ENCODE peak calls at places on chromosome 9, in six cellular contexts. X is activated CD4-positive, alpha-beta memory T cell treated with anti-CD3 and anti-CD28 coated beads for 36 hours; N is stimulated activated CD8-positive, alpha-beta memory T cell treated with anti-CD3 and anti-CD28 coated beads, Interleukin-15, amount 100 ng/mL, for 24 hours; J is LoVo; V is LHCN-M2; A is activated T-cell treated with anti-CD3 and anti-CD28 coated beads for 1 hour. B is an unnamed sample.

GRCh38 chr9:137070201-137070905 is at the start of gene SAPCD2:
- DNase-seq in X (peak; percentile 90), N (peak; percentile 61), J (peak; percentile 92), V (peak; percentile 83), A (peak; percentile 71), B (peak; percentile 86)

GRCh38 chr9:9855503-9856078 is 757.2 kb downstream of the PTPRD start:
- DNase-seq in X (no peak), N (no peak), J (no peak), V (no peak), A (no peak), B (no peak)

GRCh38 chr9:38141751-38142150 is 72.7 kb upstream of the SHB start:
- DNase-seq in X (no peak), N (no peak), J (peak; percentile 22), V (peak; percentile 82), A (no peak), B (no peak)

GRCh38 chr9:94560237-94560636 is 5.4 kb downstream of the PCAT7 start:
- DNase-seq in X (peak; percentile 24), N (no peak), J (no peak), V (no peak), A (no peak), B (no peak)

GRCh38 chr9:18477121-18477705 is 3.3 kb downstream of the ADAMTSL1 start:
- DNase-seq in X (no peak), N (no peak), J (no peak), V (no peak), A (no peak), B (no peak)

GRCh38 chr9:34145165-34145564 is 18.7 kb upstream of the DCAF12 start:
- DNase-seq in X (no peak), N (no peak), J (no peak), V (no peak), A (no peak), B (no peak)

GRCh38 chr9:83706703-83707517 is 848 bp downstream of the UBQLN1 start:
- DNase-seq in X (peak; percentile 76), N (peak; percentile 41), J (peak; percentile 5), V (peak; percentile 16), A (peak; percentile 25), B (peak; percentile 38)

GRCh38 chr9:130451509-130452388 is 7.0 kb downstream of the ASS1 start:
- DNase-seq in X (peak; percentile 40), N (no peak), J (peak; percentile 79), V (peak; percentile 87), A (no peak), B (peak; percentile 76)

GRCh38 chr9:8734760-8735159 is 935.2 kb upstream of the DMAC1 start:
- DNase-seq in X (no peak), N (no peak), J (peak; percentile 39), V (no peak), A (no peak), B (no peak)

GRCh38 chr9:28212979-28213378 is 639.7 kb upstream of the C9orf72 start:
- DNase-seq in X (no peak), N (no peak), J (peak; percentile 86), V (peak; percentile 71), A (no peak), B (no peak)

GRCh38 chr9:124735121-124735520 is 36.0 kb downstream of the NR6A1 start:
- DNase-seq in X (no peak), N (no peak), J (peak; percentile 46), V (peak; percentile 64), A (no peak), B (no peak)

GRCh38 chr9:34385561-34386230 is 9.0 kb upstream of the MYORG start:
- DNase-seq in X (no peak), N (no peak), J (no peak), V (no peak), A (no peak), B (no peak)

GRCh38 chr9:115117999-115118470 is at the start of gene TNC:
- DNase-seq in X (no peak), N (no peak), J (peak; percentile 29), V (peak; percentile 83), A (no peak), B (peak; percentile 85)

GRCh38 chr9:4793412-4794005 is 765 bp downstream of the RCL1 start:
- DNase-seq in X (no peak), N (no peak), J (no peak), V (peak; percentile 48), A (no peak), B (peak; percentile 6)

GRCh38 chr9:18343799-18344198 is 130.2 kb upstream of the ADAMTSL1 start:
- DNase-seq in X (no peak), N (no peak), J (no peak), V (peak; percentile 44), A (no peak), B (no peak)

GRCh38 chr9:79026311-79026710 is 545.5 kb upstream of the TLE4 start:
- DNase-seq in X (no peak), N (no peak), J (peak; percentile 37), V (peak; percentile 60), A (no peak), B (no peak)

GRCh38 chr9:27701664-27702063 is 128.4 kb upstream of the C9orf72 start:
- DNase-seq in X (no peak), N (no peak), J (no peak), V (peak; percentile 19), A (no peak), B (no peak)